ENCODE peak calls at places on chromosomes 13 and 19, in four cellular contexts. Y is mesendoderm, X is H1, E is IMR-90. K is an unnamed sample. For H3K4me1, the result is how much of the 10 kb centered on the place peaks cover.

GRCh38 chr19:1566392-1567115 is 1.6 kb downstream of the MEX3D start:
- DNase-seq in X (peak), Y (peak), E (peak), K (peak)

GRCh38 chr13:107765724-107766436 is 449.5 kb downstream of the LIG4 start:
- DNase-seq in Y (no peak), E (peak), X (no peak), K (no peak)

GRCh38 chr19:4957981-4958380 is 10.9 kb upstream of the KDM4B start:
- DNase-seq in Y (no peak), E (no peak), X (no peak), K (no peak)

GRCh38 chr19:4910594-4911273 is 1.4 kb downstream of the UHRF1 start:
- DNase-seq in Y (peak), X (no peak), E (peak), K (no peak)

GRCh38 chr19:7533925-7534480 is 1.5 kb upstream of the PNPLA6 start:
- DNase-seq in E (peak), Y (peak), X (peak), K (peak)

GRCh38 chr19:11792942-11793341 is 5.4 kb upstream of the ZNF491 start:
- DNase-seq in X (no peak), Y (no peak), E (no peak), K (no peak)

GRCh38 chr13:78759704-78760103 is 100.7 kb upstream of the OBI1 start:
- DNase-seq in E (no peak), X (no peak), Y (peak), K (no peak)

GRCh38 chr19:47813304-47813994 is 8.3 kb upstream of the CRX start:
- DNase-seq in Y (peak), X (peak), E (peak), K (peak)

GRCh38 chr13:32117696-32118095 is 86.1 kb downstream of the FRY start:
- DNase-seq in X (no peak), Y (no peak), E (peak), K (no peak)

GRCh38 chr19:764301-764700 is 13.4 kb downstream of the MISP start:
- DNase-seq in Y (no peak), X (no peak), E (no peak), K (no peak)

GRCh38 chr19:20197747-20198146 is 30.7 kb downstream of the ZNF486 start:
- DNase-seq in E (no peak), Y (peak), X (no peak), K (no peak)

GRCh38 chr13:111183087-111183645 is 68.1 kb downstream of the ARHGEF7 start:
- DNase-seq in Y (no peak), E (no peak), X (no peak), K (no peak)

GRCh38 chr13:111184685-111185401 is 69.7 kb downstream of the ARHGEF7 start:
- DNase-seq in E (no peak), X (no peak), Y (no peak), K (no peak)

GRCh38 chr13:111187879-111188643 is 73.0 kb downstream of the ARHGEF7 start:
- DNase-seq in E (peak), X (no peak), Y (peak), K (no peak)

GRCh38 chr13:111183959-111184684 is 69.0 kb downstream of the ARHGEF7 start:
- DNase-seq in X (no peak), E (no peak), Y (no peak), K (no peak)

GRCh38 chr13:111186305-111186930 is 71.3 kb downstream of the ARHGEF7 start:
- DNase-seq in X (no peak), E (no peak), Y (no peak), K (no peak)
- H3K4me1 ChIP-seq in X (under half), E (under half), Y (under half), K (under half)

DNA sequence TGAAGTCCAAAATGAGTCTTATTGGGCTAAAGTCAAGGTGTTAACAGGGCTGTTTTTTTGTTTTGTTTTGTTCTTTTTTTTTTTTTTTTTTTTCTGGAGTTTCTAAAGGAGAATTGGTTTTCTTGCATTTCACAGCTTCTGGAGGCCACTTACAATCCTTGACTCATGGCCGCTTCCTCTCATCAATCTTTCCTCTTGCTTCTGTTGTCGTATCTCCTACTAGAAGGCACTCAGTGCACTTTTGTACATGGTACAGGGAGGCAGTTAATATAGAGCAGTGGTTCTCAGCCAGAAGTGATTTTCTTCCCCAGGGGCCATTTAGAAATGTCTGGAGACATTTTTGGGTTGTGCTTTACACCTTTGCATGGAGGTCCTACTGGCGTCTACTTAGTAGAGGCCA is 546.6 kb downstream of the DCT start:
- DNase-seq in X (no peak), Y (no peak), E (no peak), K (no peak)
- H3K56ac ChIP-seq in X (no peak), Y (no peak), E (no peak), K (no peak)

DNA sequence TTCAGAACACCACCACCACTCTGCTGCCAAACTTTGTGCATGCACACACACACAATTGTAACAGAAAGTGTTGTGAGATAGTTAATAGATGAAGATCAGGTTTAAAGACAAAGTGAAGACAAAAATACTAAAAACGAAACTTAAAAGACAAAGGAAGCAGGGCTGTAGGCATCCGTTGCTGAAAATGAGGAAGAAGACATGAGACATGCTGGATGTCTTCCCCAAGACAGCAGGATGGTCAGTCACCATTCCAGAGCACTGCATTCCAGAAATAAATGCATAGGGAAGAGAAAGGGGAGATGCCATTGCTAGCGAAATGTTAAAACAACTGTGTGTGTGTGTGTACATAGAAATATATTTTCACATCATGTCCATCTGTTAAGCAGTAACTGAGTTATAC is 520.1 kb downstream of the SUCLA2 start:
- DNase-seq in E (no peak), Y (peak), X (no peak), K (no peak)
- H3K4me1 ChIP-seq in E (under half), Y (under half), X (under half), K (under half)

DNA sequence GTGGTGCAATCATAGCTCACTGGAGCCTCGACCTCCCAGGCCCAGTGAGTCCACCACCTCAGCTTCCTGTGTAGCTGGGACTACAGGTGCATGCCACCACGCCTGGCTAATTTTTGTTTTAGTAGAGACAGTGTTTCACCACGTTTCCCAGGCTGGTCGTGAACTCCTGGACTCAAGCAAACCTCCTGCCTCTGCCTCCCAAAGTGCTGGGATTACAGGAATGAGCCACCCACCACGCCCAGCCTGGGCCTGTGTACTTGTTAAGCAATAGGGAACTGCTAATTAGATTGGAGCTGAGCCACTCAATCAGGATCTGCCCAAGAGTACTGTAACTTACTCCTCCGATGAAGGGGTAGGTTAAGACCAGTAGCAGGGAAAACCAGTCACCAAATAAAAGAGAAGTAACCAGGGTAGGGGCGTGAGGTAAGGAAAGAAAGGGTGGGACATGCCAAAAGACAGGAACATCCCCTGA is 2.4 kb downstream of the DDX39A start:
- DNase-seq in E (no peak), X (no peak), Y (no peak), K (no peak)
- H3K56ac ChIP-seq in E (no peak), X (no peak), Y (peak), K (no peak)

DNA sequence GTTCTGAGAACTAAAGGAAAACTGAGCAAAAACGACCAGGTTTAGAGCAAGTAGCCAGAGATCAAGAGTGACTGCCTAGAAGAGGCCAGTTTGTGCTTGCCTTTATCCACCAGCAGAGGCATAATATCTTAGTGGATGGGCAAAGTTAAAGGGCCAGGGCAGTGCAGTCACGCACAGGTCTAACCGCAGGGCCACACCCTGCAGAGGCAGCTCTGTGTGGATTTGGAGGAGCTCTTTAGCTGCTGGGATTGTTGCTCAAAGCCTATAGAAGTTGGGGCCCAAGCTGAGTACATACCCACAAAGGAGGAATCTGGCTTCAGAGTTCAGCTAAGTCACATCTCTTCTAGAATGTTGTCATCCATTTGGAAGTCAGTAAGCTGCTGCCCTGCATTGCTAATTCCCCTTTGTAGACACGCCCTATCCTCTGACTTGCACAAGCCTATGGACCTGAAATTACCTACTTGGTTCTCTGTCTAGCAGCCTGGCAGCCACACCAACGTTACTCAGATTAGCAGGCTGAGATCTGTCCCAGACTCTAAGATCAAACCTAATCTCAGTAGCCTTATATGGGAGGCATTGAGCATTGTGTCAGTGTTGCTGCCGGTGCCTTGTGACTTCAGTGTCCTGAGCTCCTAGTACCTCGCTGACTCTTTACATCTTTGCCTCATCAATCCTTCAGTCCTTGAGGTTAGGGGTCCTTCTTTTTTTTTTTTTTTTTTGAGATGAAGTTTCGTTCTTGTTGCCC is 102.9 kb upstream of the STARD13 start:
- DNase-seq in Y (no peak), E (no peak), X (no peak), K (no peak)
- H3K4me1 ChIP-seq in Y (under half), E (under half), X (under half), K (under half)

GRCh38 chr13:99702687-99703319 is 201.5 kb downstream of the TM9SF2 start:
- DNase-seq in E (no peak), X (no peak), Y (no peak), K (no peak)
- H3K56ac ChIP-seq in E (no peak), X (no peak), Y (no peak), K (no peak)

DNA sequence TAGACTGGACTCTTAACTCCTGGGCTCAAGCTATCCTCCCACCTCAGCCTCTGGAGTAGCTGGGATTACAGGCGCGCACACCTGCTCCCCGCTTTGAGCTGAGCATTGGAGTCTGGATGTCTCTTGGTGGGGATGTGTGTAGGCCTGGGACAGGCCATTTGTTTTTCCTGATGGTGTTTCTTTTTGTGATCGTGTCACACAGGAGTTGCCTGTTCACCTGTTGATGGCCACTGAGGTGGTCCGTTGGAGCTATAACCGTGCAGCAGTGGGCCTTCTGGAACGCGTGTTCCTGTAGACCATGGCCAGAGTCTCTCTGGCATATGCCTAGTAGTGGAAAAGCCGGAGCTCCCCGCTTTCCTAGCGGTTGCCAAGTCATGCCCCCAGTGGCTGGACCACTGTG is 3.5 kb downstream of the PAK4 start:
- DNase-seq in E (no peak), X (no peak), Y (no peak), K (no peak)
- H3K4me1 ChIP-seq in E (under half), X (under half), Y (under half), K (under half)

K was measured in H9.